ENCODE peak calls at places on chromosomes 12 and 14, in six cellular contexts. I is stimulated activated effector memory CD8-positive, alpha-beta T cell treated with anti-CD3 and anti-CD28 coated beads, Interleukin-12 subunit alpha, Interleukin-12 subunit beta, amount 100 ng/mL, for 72 hours; Z is tibial nerve; U is DMS153; M is stimulated activated CD8-positive, alpha-beta memory T cell treated with anti-CD3 and anti-CD28 coated beads, Interleukin-4, amount 100 ng/mL, for 24 hours; A is CD4-positive, alpha-beta memory T cell. Y is an unnamed sample.
A peak's percentile ranks its signal among the peaks of the same experiment; 100 is the strongest.

GRCh38 chr12:18932715-18933114 is 194.8 kb downstream of the CAPZA3 start:
- DNase-seq in I (no peak), Z (no peak), U (no peak), M (no peak), A (no peak), Y (no peak)

GRCh38 chr14:51424041-51424440 is 184.0 kb downstream of the TMX1 start:
- DNase-seq in I (no peak), Z (no peak), U (no peak), M (no peak), A (no peak), Y (no peak)

GRCh38 chr12:124160102-124160501 is 134.8 kb upstream of the RFLNA start:
- DNase-seq in I (no peak), Z (no peak), U (no peak), M (no peak), A (no peak), Y (no peak)

GRCh38 chr14:95064734-95065133 is 92.6 kb downstream of the DICER1 start:
- DNase-seq in I (no peak), Z (no peak), U (no peak), M (no peak), A (no peak), Y (no peak)

GRCh38 chr12:50224026-50224692 is 57.0 kb upstream of the CERS5 start:
- DNase-seq in I (no peak), Z (no peak), U (peak; percentile 85), M (no peak), A (peak; percentile 33), Y (peak; percentile 51)

GRCh38 chr12:71896171-71896570 is 42.5 kb upstream of the TPH2 start:
- DNase-seq in I (no peak), Z (no peak), U (no peak), M (no peak), A (no peak), Y (no peak)

GRCh38 chr14:32400480-32400879 is 71.4 kb downstream of the AKAP6 start:
- DNase-seq in I (no peak), Z (no peak), U (no peak), M (no peak), A (no peak), Y (no peak)

GRCh38 chr12:125218952-125219351 is 153.7 kb downstream of the AACS start:
- DNase-seq in I (no peak), Z (no peak), U (no peak), M (no peak), A (no peak), Y (no peak)

GRCh38 chr14:30988509-30988908 is 36.9 kb upstream of the AP4S1 start:
- DNase-seq in I (no peak), Z (no peak), U (no peak), M (no peak), A (no peak), Y (no peak)

GRCh38 chr12:5230151-5230550 is 186.5 kb downstream of the KCNA5 start:
- DNase-seq in I (no peak), Z (no peak), U (no peak), M (no peak), A (no peak), Y (no peak)

GRCh38 chr12:130421896-130422295 is 84.2 kb downstream of the PIWIL1 start:
- DNase-seq in I (no peak), Z (no peak), U (no peak), M (no peak), A (no peak), Y (no peak)

GRCh38 chr12:57280234-57281062 is 29.5 kb upstream of the STAC3 start:
- DNase-seq in I (peak; percentile 43), Z (no peak), U (peak; percentile 44), M (peak; percentile 53), A (peak; percentile 54), Y (peak; percentile 59)

GRCh38 chr14:100621806-100622205 is 34.6 kb upstream of the BEGAIN start:
- DNase-seq in I (no peak), Z (no peak), U (no peak), M (no peak), A (no peak), Y (no peak)

GRCh38 chr12:6852651-6853354 is 853 bp downstream of the USP5 start:
- DNase-seq in I (peak; percentile 30), Z (no peak), U (no peak), M (no peak), A (peak; percentile 64), Y (peak; percentile 59)

Y was measured in central memory CD4-positive, alpha-beta T cell.